ENCODE peak calls at places on chromosomes 12 and 14, in ten cellular contexts. One of them, this sample, is unnamed.

GRCh38 chr12:103312742-103313354 is 182.9 kb downstream of the C12orf42 start:
- DNase-seq in BE2C: no peak
- DNase-seq in choroid plexus epithelial cell: no peak
- DNase-seq in GM19239: no peak
- DNase-seq in GM03348: no peak
- DNase-seq in HFFc6: no peak
- DNase-seq in posterior cingulate gyrus: no peak
- DNase-seq in NCI-H524: no peak
- DNase-seq in activated CD4-positive, alpha-beta T cell treated with anti-CD3 and anti-CD28 coated beads, Interleukin-2, amount 50 U/mL, for 24 hours: no peak
- DNase-seq in HCEC 1CT: no peak
- DNase-seq in this sample: no peak

GRCh38 chr12:80412343-80412953 is 31.6 kb upstream of the PTPRQ start:
- DNase-seq in HCEC 1CT: peak; percentile 71
- DNase-seq in HFFc6: peak; percentile 47
- DNase-seq in GM19239: peak; percentile 2
- DNase-seq in NCI-H524: peak; percentile 5
- DNase-seq in BE2C: peak; percentile 9
- DNase-seq in activated CD4-positive, alpha-beta T cell treated with anti-CD3 and anti-CD28 coated beads, Interleukin-2, amount 50 U/mL, for 24 hours: no peak
- DNase-seq in posterior cingulate gyrus: no peak
- DNase-seq in choroid plexus epithelial cell: peak; percentile 79
- DNase-seq in GM03348: peak; percentile 51
- DNase-seq in this sample: peak; percentile 40

GRCh38 chr12:52200086-52200782 is 8.4 kb upstream of the KRT80 start:
- DNase-seq in NCI-H524: no peak
- DNase-seq in HFFc6: no peak
- DNase-seq in GM03348: no peak
- DNase-seq in BE2C: peak; percentile 92
- DNase-seq in choroid plexus epithelial cell: no peak
- DNase-seq in GM19239: no peak
- DNase-seq in activated CD4-positive, alpha-beta T cell treated with anti-CD3 and anti-CD28 coated beads, Interleukin-2, amount 50 U/mL, for 24 hours: no peak
- DNase-seq in HCEC 1CT: no peak
- DNase-seq in posterior cingulate gyrus: no peak
- DNase-seq in this sample: no peak

GRCh38 chr12:59973515-59973914 is 377.7 kb downstream of the SLC16A7 start:
- DNase-seq in BE2C: no peak
- DNase-seq in NCI-H524: no peak
- DNase-seq in posterior cingulate gyrus: no peak
- DNase-seq in activated CD4-positive, alpha-beta T cell treated with anti-CD3 and anti-CD28 coated beads, Interleukin-2, amount 50 U/mL, for 24 hours: no peak
- DNase-seq in HFFc6: peak; percentile 97
- DNase-seq in GM03348: peak; percentile 54
- DNase-seq in HCEC 1CT: peak; percentile 85
- DNase-seq in GM19239: no peak
- DNase-seq in choroid plexus epithelial cell: peak; percentile 45
- DNase-seq in this sample: peak; percentile 49

GRCh38 chr14:39419272-39419671 is 13.0 kb downstream of the FBXO33 start:
- DNase-seq in choroid plexus epithelial cell: peak; percentile 31
- DNase-seq in BE2C: no peak
- DNase-seq in NCI-H524: no peak
- DNase-seq in activated CD4-positive, alpha-beta T cell treated with anti-CD3 and anti-CD28 coated beads, Interleukin-2, amount 50 U/mL, for 24 hours: no peak
- DNase-seq in GM03348: peak; percentile 19
- DNase-seq in HCEC 1CT: no peak
- DNase-seq in posterior cingulate gyrus: no peak
- DNase-seq in HFFc6: no peak
- DNase-seq in GM19239: no peak
- DNase-seq in this sample: no peak

GRCh38 chr12:77943466-77943865 is 112.8 kb downstream of the NAV3 start:
- DNase-seq in BE2C: no peak
- DNase-seq in posterior cingulate gyrus: no peak
- DNase-seq in GM19239: no peak
- DNase-seq in HFFc6: peak; percentile 59
- DNase-seq in GM03348: peak; percentile 52
- DNase-seq in choroid plexus epithelial cell: peak; percentile 88
- DNase-seq in NCI-H524: no peak
- DNase-seq in HCEC 1CT: peak; percentile 89
- DNase-seq in activated CD4-positive, alpha-beta T cell treated with anti-CD3 and anti-CD28 coated beads, Interleukin-2, amount 50 U/mL, for 24 hours: no peak
- DNase-seq in this sample: peak; percentile 46

GRCh38 chr12:122148657-122149056 is 25.4 kb downstream of the IL31 start:
- DNase-seq in HFFc6: no peak
- DNase-seq in GM03348: no peak
- DNase-seq in GM19239: no peak
- DNase-seq in BE2C: no peak
- DNase-seq in choroid plexus epithelial cell: no peak
- DNase-seq in posterior cingulate gyrus: no peak
- DNase-seq in NCI-H524: no peak
- DNase-seq in HCEC 1CT: peak; percentile 17
- DNase-seq in activated CD4-positive, alpha-beta T cell treated with anti-CD3 and anti-CD28 coated beads, Interleukin-2, amount 50 U/mL, for 24 hours: no peak
- DNase-seq in this sample: peak; percentile 36

GRCh38 chr14:52348279-52348678 is 34.2 kb downstream of the PTGER2 start:
- DNase-seq in choroid plexus epithelial cell: no peak
- DNase-seq in NCI-H524: no peak
- DNase-seq in GM03348: no peak
- DNase-seq in activated CD4-positive, alpha-beta T cell treated with anti-CD3 and anti-CD28 coated beads, Interleukin-2, amount 50 U/mL, for 24 hours: no peak
- DNase-seq in BE2C: no peak
- DNase-seq in GM19239: no peak
- DNase-seq in posterior cingulate gyrus: no peak
- DNase-seq in HFFc6: no peak
- DNase-seq in HCEC 1CT: peak; percentile 54
- DNase-seq in this sample: peak; percentile 46

GRCh38 chr14:59116984-59117415 is 71.5 kb upstream of the DAAM1 start:
- DNase-seq in HCEC 1CT: peak; percentile 19
- DNase-seq in posterior cingulate gyrus: no peak
- DNase-seq in GM19239: no peak
- DNase-seq in NCI-H524: no peak
- DNase-seq in GM03348: no peak
- DNase-seq in HFFc6: peak; percentile 40
- DNase-seq in choroid plexus epithelial cell: no peak
- DNase-seq in activated CD4-positive, alpha-beta T cell treated with anti-CD3 and anti-CD28 coated beads, Interleukin-2, amount 50 U/mL, for 24 hours: no peak
- DNase-seq in BE2C: no peak
- DNase-seq in this sample: no peak

GRCh38 chr14:75370416-75371205 is 57.2 kb upstream of the JDP2 start:
- DNase-seq in GM19239: no peak
- DNase-seq in posterior cingulate gyrus: no peak
- DNase-seq in choroid plexus epithelial cell: no peak
- DNase-seq in BE2C: no peak
- DNase-seq in HCEC 1CT: no peak
- DNase-seq in HFFc6: no peak
- DNase-seq in activated CD4-positive, alpha-beta T cell treated with anti-CD3 and anti-CD28 coated beads, Interleukin-2, amount 50 U/mL, for 24 hours: no peak
- DNase-seq in NCI-H524: no peak
- DNase-seq in GM03348: no peak
- DNase-seq in this sample: no peak